ENCODE peak calls at places on chromosomes 13 and 19, in four cellular contexts. X is transverse colon, K is psoas muscle, E is SK-N-SH. H is an unnamed sample.
A peak's percentile ranks its signal among the peaks of the same experiment; 100 is the strongest.

GRCh38 chr19:47093254-47093653 is 20.3 kb downstream of the ZC3H4 start:
- DNase-seq in E (no peak), K (peak; percentile 57), X (no peak), H (no peak)

GRCh38 chr13:101529419-101529818 is 76.9 kb downstream of the ITGBL1 start:
- DNase-seq in E (no peak), K (no peak), X (no peak), H (no peak)

GRCh38 chr19:19997656-19998268 is 41.5 kb downstream of the ZNF682 start:
- DNase-seq in E (peak; percentile 47), K (no peak), X (peak; percentile 24), H (no peak)

GRCh38 chr13:42258747-42259146 is 13.2 kb upstream of the AKAP11 start:
- DNase-seq in K (no peak), E (no peak), X (no peak), H (no peak)

GRCh38 chr19:737591-738093 is 13.3 kb upstream of the MISP start:
- DNase-seq in E (peak; percentile 95), K (no peak), X (peak; percentile 72), H (no peak)

GRCh38 chr13:106710267-106710666 is 142.3 kb upstream of the ARGLU1 start:
- DNase-seq in E (no peak), X (no peak), K (no peak), H (no peak)

GRCh38 chr13:50617134-50617721 is 226.3 kb downstream of the DLEU7 start:
- DNase-seq in E (no peak), K (no peak), X (no peak), H (no peak)

GRCh38 chr19:423691-424466 is 14.9 kb upstream of the C2CD4C start:
- DNase-seq in E (no peak), X (no peak), K (no peak), H (no peak)

GRCh38 chr13:41458187-41458938 is 1.0 kb downstream of the RGCC start:
- DNase-seq in E (peak; percentile 56), X (peak; percentile 36), K (peak; percentile 59), H (peak; percentile 42)

GRCh38 chr13:28534210-28534609 is 39.3 kb upstream of the FLT1 start:
- DNase-seq in X (no peak), E (no peak), K (no peak), H (no peak)

GRCh38 chr13:29449726-29450125 is 145.8 kb downstream of the SLC7A1 start:
- DNase-seq in X (no peak), E (no peak), K (no peak), H (no peak)

DNA sequence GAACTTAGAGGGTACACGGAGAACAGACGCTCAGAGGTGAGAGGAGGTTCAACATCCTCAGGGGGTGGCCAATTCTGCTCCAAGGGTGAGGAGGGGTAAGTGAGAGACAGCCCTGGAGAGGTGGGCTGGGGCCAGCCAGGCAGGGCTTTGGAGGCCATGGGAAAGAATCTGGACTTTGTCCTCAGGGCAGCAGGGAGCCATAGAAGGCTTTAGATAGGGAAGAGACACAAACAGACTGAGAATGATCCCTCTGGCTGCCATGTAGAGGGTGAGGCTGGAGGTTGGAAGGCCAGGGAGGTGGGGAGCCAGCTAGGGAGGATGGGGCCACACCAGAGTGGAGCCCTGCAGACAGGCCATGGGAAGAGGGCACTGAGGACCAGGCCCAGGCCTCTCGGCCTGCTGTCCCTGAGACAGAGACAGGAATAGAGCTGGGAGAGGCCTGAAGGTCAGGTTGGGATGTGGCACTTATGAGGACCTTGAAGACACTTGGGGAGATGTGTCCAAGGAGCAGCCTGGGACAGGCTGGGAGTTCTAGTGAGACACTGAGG is 29.2 kb upstream of the CCNP start:
- DNase-seq in K (no peak), E (no peak), X (no peak), H (no peak)
- H3K36me3 ChIP-seq in K (no peaks in the 10 kb centered on the region), E (peaks cover 15% of the 10 kb centered on the region), X (no peaks in the 10 kb centered on the region), H (peaks cover 32% of the 10 kb centered on the region)

GRCh38 chr19:57754091-57754673 is 7.6 kb downstream of the ZNF776 start:
- DNase-seq in X (no peak), E (no peak), K (no peak), H (no peak)

GRCh38 chr19:57759096-57759495 is 10.4 kb upstream of the ZNF586 start:
- DNase-seq in E (no peak), X (no peak), K (no peak), H (no peak)

GRCh38 chr19:57755031-57755430 is 8.4 kb downstream of the ZNF776 start:
- DNase-seq in E (no peak), K (no peak), X (no peak), H (no peak)

DNA sequence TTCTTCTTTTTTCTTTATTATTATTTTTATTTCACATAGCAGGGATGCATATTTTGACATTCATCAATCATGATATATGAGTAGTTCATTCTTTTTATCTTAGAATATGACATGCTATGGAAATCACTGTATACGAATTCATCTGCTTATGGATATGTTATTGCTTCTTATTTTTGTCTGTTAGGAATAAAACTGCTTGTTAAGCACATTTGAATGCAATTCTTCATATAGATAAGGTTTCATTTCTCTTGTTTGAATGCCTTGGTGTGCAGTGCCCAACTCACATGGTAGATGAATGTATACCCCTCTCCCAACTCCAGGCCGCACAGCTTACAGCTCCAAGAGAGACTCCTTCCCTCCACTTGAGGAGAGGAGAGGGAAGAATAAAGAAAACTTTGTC is 11.3 kb downstream of the ZNF776 start:
- DNase-seq in K (no peak), E (no peak), X (no peak), H (no peak)
- H3K9me3 ChIP-seq in K (peaks cover 23% of the 10 kb centered on the region), E (peaks cover 4% of the 10 kb centered on the region), X (peaks cover 35% of the 10 kb centered on the region), H (peaks cover under 1% of the 10 kb centered on the region)

GRCh38 chr19:52527134-52527953 is at the start of gene ZNF808:
- DNase-seq in E (peak; percentile 92), K (peak; percentile 98), X (peak; percentile 99), H (peak; percentile 98)

GRCh38 chr19:52520013-52520412 is 7.5 kb upstream of the ZNF808 start:
- DNase-seq in K (no peak), X (no peak), E (no peak), H (no peak)

GRCh38 chr19:52524086-52524485 is 3.4 kb upstream of the ZNF808 start:
- DNase-seq in E (no peak), K (no peak), X (no peak), H (no peak)

GRCh38 chr19:52518646-52519045 is 8.8 kb upstream of the ZNF808 start:
- DNase-seq in X (no peak), K (no peak), E (no peak), H (no peak)

DNA sequence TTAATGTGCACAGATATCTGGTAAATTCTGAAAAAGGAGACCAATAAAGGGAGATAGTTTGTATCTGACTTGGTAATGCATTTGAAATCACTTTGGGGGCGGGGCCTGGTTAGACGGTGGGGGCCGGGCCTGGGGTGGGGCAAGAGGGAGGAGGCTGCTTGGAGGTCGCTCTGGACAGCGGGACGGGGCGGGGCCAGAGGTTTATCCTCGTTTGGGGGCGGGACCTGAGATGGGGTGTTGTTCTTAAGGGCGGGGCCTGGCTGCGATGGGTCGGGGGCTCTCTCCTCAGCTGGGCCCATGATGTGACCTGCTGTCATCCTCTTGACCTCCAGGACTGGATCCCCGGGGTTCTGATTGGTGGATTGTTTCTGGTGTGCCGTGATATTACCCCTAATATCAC is 4.9 kb upstream of the ZNF808 start:
- DNase-seq in X (no peak), E (peak; percentile 14), K (no peak), H (no peak)
- H3K27ac ChIP-seq in X (no peak overlapping the region), E (no peak overlapping the region), K (no peak overlapping the region), H (no peak overlapping the region)

DNA sequence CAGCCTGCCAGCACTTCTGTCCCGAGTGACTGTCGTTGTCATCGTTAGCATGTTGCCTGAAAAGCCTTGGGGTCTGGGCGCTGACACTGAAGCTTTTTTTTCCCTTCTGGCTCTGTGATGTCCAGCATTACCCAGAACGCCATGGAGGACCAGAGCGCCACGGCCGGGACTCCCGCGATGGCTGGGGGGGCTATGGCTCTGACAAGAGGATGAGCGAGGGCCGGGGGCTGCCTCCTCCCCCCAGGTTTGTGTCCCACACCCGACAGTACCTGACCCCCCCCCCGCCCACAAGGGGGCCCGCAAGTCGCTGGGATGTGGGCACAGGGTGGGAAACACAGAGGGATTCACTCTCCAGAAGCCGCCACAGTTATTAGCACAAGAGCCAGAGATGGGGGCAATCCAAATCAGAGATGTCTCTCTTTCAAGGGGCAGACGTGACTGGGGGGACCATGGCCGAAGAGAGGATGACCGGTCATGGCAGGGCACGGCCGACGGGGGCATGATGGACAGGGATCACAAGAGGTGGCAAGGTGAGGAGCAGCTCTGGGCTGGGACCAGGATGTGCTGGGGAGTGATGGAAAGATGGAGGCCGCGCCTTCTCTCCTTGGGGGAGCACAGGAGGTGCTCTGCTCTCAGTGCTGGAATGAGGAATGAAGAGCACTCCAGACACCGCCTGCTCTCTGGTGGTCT is 13.2 kb downstream of the MICOS13 start:
- DNase-seq in K (no peak), X (no peak), E (no peak), H (no peak)
- H3K36me3 ChIP-seq in K (peaks cover 23% of the 10 kb centered on the region), X (no peaks in the 10 kb centered on the region), E (peaks cover 43% of the 10 kb centered on the region), H (peaks cover 41% of the 10 kb centered on the region)

DNA sequence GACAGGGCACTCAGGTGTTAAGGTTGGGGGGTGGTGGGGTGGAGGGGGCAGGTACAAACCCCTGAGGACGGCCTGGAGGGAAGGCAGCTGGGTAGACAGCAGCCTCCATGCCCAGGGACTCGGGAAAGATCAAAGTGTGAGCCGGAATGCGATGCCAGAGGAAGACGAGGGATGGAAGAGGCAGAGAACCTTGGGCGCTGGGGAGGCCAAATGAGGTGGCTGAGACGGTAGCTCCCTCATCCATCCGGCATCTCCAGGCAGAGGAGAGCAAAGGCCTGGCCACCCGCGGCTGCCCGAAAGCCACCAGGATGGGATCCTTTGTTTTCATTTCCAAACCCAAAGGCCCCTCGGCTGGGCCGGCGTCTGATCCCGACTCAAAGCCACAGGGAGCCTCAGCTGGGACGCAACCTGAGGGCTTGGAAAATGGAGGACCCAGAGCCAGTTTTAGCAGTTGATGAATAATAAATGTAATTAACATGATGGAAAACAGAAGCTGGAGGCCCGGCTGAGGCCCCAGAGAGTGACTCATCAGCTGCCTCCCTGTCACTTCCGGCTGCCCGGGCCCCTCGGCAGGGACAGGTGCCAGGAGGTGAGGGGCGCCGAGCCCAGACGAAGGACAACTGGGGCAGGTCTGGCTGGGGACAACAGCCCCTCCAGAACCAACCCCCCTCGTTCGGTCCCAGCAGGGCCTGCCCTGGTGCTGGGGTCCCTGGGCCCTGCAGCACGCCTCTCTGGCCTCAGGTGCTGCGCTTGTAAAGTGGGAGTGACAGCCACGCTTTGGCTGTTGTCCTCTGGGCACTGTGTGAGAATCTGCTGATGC is 61.6 kb downstream of the CEBPG start:
- DNase-seq in K (peak; percentile 38), X (no peak), E (peak; percentile 90), H (no peak)
- H3K9me3 ChIP-seq in K (no peaks in the 10 kb centered on the region), X (no peaks in the 10 kb centered on the region), E (no peaks in the 10 kb centered on the region), H (no peaks in the 10 kb centered on the region)

GRCh38 chr19:13097331-13098258 is 5.1 kb downstream of the LYL1 start:
- DNase-seq in K (no peak), X (no peak), E (no peak), H (no peak)
- H3K27ac ChIP-seq in K (peak overlapping the region; percentile 36), X (peak overlapping the region; percentile 92), E (no peak overlapping the region), H (peak overlapping the region; percentile 72)

GRCh38 chr19:10583021-10583776 is 3.9 kb downstream of the AP1M2 start:
- DNase-seq in E (no peak), K (no peak), X (no peak), H (no peak)

GRCh38 chr19:10575011-10575716 is 6.4 kb upstream of the CDKN2D start:
- DNase-seq in X (no peak), E (no peak), K (no peak), H (no peak)

GRCh38 chr19:10580979-10581631 is 6.0 kb downstream of the AP1M2 start:
- DNase-seq in K (peak; percentile 94), X (peak; percentile 91), E (peak; percentile 86), H (peak; percentile 86)

GRCh38 chr19:10574462-10574861 is 5.7 kb upstream of the CDKN2D start:
- DNase-seq in X (no peak), E (no peak), K (no peak), H (no peak)

GRCh38 chr19:10577951-10578350 is 9.2 kb downstream of the AP1M2 start:
- DNase-seq in X (no peak), K (no peak), E (no peak), H (no peak)
- H3K36me3 ChIP-seq in X (no peaks in the 10 kb centered on the region), K (no peaks in the 10 kb centered on the region), E (no peaks in the 10 kb centered on the region), H (peaks cover 4% of the 10 kb centered on the region)